ENCODE peak calls at places on chromosomes 2 and 18, in six cellular contexts. One of them, this sample, is unnamed.

GRCh38 chr18:74906189-74906588 is 302.8 kb downstream of the PTGR3 start:
- DNase-seq in posterior vena cava: no peak
- DNase-seq in NCI-H748 treated with DMSO at 0.1 percent for 48 hours: peak
- DNase-seq in HTR-8/SVneo: no peak
- DNase-seq in activated CD8-positive, alpha-beta memory T cell treated with anti-CD3 and anti-CD28 coated beads, Interleukin-2, amount 50 U/mL, for 4 hours: no peak
- DNase-seq in Caki2: no peak
- DNase-seq in this sample: no peak

GRCh38 chr18:79940814-79941472 is 10.5 kb downstream of the SLC66A2 start:
- DNase-seq in posterior vena cava: no peak
- DNase-seq in NCI-H748 treated with DMSO at 0.1 percent for 48 hours: no peak
- DNase-seq in HTR-8/SVneo: no peak
- DNase-seq in activated CD8-positive, alpha-beta memory T cell treated with anti-CD3 and anti-CD28 coated beads, Interleukin-2, amount 50 U/mL, for 4 hours: no peak
- DNase-seq in Caki2: no peak
- DNase-seq in this sample: no peak

GRCh38 chr18:49015886-49016647 is 65.3 kb upstream of the SMAD7 start:
- DNase-seq in posterior vena cava: no peak
- DNase-seq in NCI-H748 treated with DMSO at 0.1 percent for 48 hours: no peak
- DNase-seq in HTR-8/SVneo: no peak
- DNase-seq in activated CD8-positive, alpha-beta memory T cell treated with anti-CD3 and anti-CD28 coated beads, Interleukin-2, amount 50 U/mL, for 4 hours: no peak
- DNase-seq in Caki2: no peak
- DNase-seq in this sample: no peak

GRCh38 chr18:47545613-47546012 is 294.2 kb upstream of the SKOR2 start:
- DNase-seq in posterior vena cava: no peak
- DNase-seq in NCI-H748 treated with DMSO at 0.1 percent for 48 hours: no peak
- DNase-seq in HTR-8/SVneo: no peak
- DNase-seq in activated CD8-positive, alpha-beta memory T cell treated with anti-CD3 and anti-CD28 coated beads, Interleukin-2, amount 50 U/mL, for 4 hours: no peak
- DNase-seq in Caki2: no peak
- DNase-seq in this sample: no peak

GRCh38 chr2:199443589-199444130 is 14.1 kb downstream of the SATB2 start:
- DNase-seq in posterior vena cava: no peak
- DNase-seq in NCI-H748 treated with DMSO at 0.1 percent for 48 hours: no peak
- DNase-seq in HTR-8/SVneo: no peak
- DNase-seq in activated CD8-positive, alpha-beta memory T cell treated with anti-CD3 and anti-CD28 coated beads, Interleukin-2, amount 50 U/mL, for 4 hours: no peak
- DNase-seq in Caki2: no peak
- DNase-seq in this sample: no peak

GRCh38 chr2:144082327-144082726 is 437.6 kb downstream of the ZEB2 start:
- DNase-seq in posterior vena cava: no peak
- DNase-seq in NCI-H748 treated with DMSO at 0.1 percent for 48 hours: no peak
- DNase-seq in HTR-8/SVneo: no peak
- DNase-seq in activated CD8-positive, alpha-beta memory T cell treated with anti-CD3 and anti-CD28 coated beads, Interleukin-2, amount 50 U/mL, for 4 hours: no peak
- DNase-seq in Caki2: no peak
- DNase-seq in this sample: no peak

GRCh38 chr18:26792661-26793060 is 72.8 kb downstream of the AQP4 start:
- DNase-seq in posterior vena cava: no peak
- DNase-seq in NCI-H748 treated with DMSO at 0.1 percent for 48 hours: no peak
- DNase-seq in HTR-8/SVneo: no peak
- DNase-seq in activated CD8-positive, alpha-beta memory T cell treated with anti-CD3 and anti-CD28 coated beads, Interleukin-2, amount 50 U/mL, for 4 hours: no peak
- DNase-seq in Caki2: peak
- DNase-seq in this sample: peak

GRCh38 chr2:69169990-69170389 is 157.0 kb downstream of the ANTXR1 start:
- DNase-seq in posterior vena cava: no peak
- DNase-seq in NCI-H748 treated with DMSO at 0.1 percent for 48 hours: no peak
- DNase-seq in HTR-8/SVneo: no peak
- DNase-seq in activated CD8-positive, alpha-beta memory T cell treated with anti-CD3 and anti-CD28 coated beads, Interleukin-2, amount 50 U/mL, for 4 hours: no peak
- DNase-seq in Caki2: peak
- DNase-seq in this sample: peak

GRCh38 chr18:8752329-8752728 is 47.0 kb downstream of the MTCL1 start:
- DNase-seq in posterior vena cava: no peak
- DNase-seq in NCI-H748 treated with DMSO at 0.1 percent for 48 hours: no peak
- DNase-seq in HTR-8/SVneo: no peak
- DNase-seq in activated CD8-positive, alpha-beta memory T cell treated with anti-CD3 and anti-CD28 coated beads, Interleukin-2, amount 50 U/mL, for 4 hours: no peak
- DNase-seq in Caki2: no peak
- DNase-seq in this sample: no peak

GRCh38 chr2:57848723-57849122 is 197.9 kb upstream of the VRK2 start:
- DNase-seq in posterior vena cava: no peak
- DNase-seq in NCI-H748 treated with DMSO at 0.1 percent for 48 hours: no peak
- DNase-seq in HTR-8/SVneo: no peak
- DNase-seq in activated CD8-positive, alpha-beta memory T cell treated with anti-CD3 and anti-CD28 coated beads, Interleukin-2, amount 50 U/mL, for 4 hours: no peak
- DNase-seq in Caki2: no peak
- DNase-seq in this sample: no peak

GRCh38 chr18:76380791-76381405 is 114.1 kb downstream of the ZNF516 start:
- DNase-seq in posterior vena cava: no peak
- DNase-seq in NCI-H748 treated with DMSO at 0.1 percent for 48 hours: no peak
- DNase-seq in HTR-8/SVneo: no peak
- DNase-seq in activated CD8-positive, alpha-beta memory T cell treated with anti-CD3 and anti-CD28 coated beads, Interleukin-2, amount 50 U/mL, for 4 hours: no peak
- DNase-seq in Caki2: no peak
- DNase-seq in this sample: no peak

GRCh38 chr2:170848587-170848986 is 31.9 kb downstream of the GAD1 start:
- DNase-seq in posterior vena cava: no peak
- DNase-seq in NCI-H748 treated with DMSO at 0.1 percent for 48 hours: no peak
- DNase-seq in HTR-8/SVneo: peak
- DNase-seq in activated CD8-positive, alpha-beta memory T cell treated with anti-CD3 and anti-CD28 coated beads, Interleukin-2, amount 50 U/mL, for 4 hours: no peak
- DNase-seq in Caki2: no peak
- DNase-seq in this sample: peak

GRCh38 chr2:207502799-207503198 is 27.0 kb upstream of the CREB1 start:
- DNase-seq in posterior vena cava: no peak
- DNase-seq in NCI-H748 treated with DMSO at 0.1 percent for 48 hours: no peak
- DNase-seq in HTR-8/SVneo: no peak
- DNase-seq in activated CD8-positive, alpha-beta memory T cell treated with anti-CD3 and anti-CD28 coated beads, Interleukin-2, amount 50 U/mL, for 4 hours: no peak
- DNase-seq in Caki2: no peak
- DNase-seq in this sample: no peak

GRCh38 chr18:29661924-29662323 is 1380.6 kb downstream of the DSC3 start:
- DNase-seq in posterior vena cava: no peak
- DNase-seq in NCI-H748 treated with DMSO at 0.1 percent for 48 hours: no peak
- DNase-seq in HTR-8/SVneo: no peak
- DNase-seq in activated CD8-positive, alpha-beta memory T cell treated with anti-CD3 and anti-CD28 coated beads, Interleukin-2, amount 50 U/mL, for 4 hours: no peak
- DNase-seq in Caki2: no peak
- DNase-seq in this sample: no peak

GRCh38 chr18:24014062-24014985 is at the start of gene TTC39C:
- DNase-seq in posterior vena cava: peak
- DNase-seq in NCI-H748 treated with DMSO at 0.1 percent for 48 hours: peak
- DNase-seq in HTR-8/SVneo: peak
- DNase-seq in activated CD8-positive, alpha-beta memory T cell treated with anti-CD3 and anti-CD28 coated beads, Interleukin-2, amount 50 U/mL, for 4 hours: peak
- DNase-seq in Caki2: peak
- DNase-seq in this sample: no peak

GRCh38 chr2:150528861-150529801 is 41.7 kb upstream of the RND3 start:
- DNase-seq in posterior vena cava: no peak
- DNase-seq in NCI-H748 treated with DMSO at 0.1 percent for 48 hours: no peak
- DNase-seq in HTR-8/SVneo: peak
- DNase-seq in activated CD8-positive, alpha-beta memory T cell treated with anti-CD3 and anti-CD28 coated beads, Interleukin-2, amount 50 U/mL, for 4 hours: no peak
- DNase-seq in Caki2: no peak
- DNase-seq in this sample: peak

GRCh38 chr2:150767924-150768801 is 280.7 kb upstream of the RND3 start:
- DNase-seq in posterior vena cava: no peak
- DNase-seq in NCI-H748 treated with DMSO at 0.1 percent for 48 hours: no peak
- DNase-seq in HTR-8/SVneo: no peak
- DNase-seq in activated CD8-positive, alpha-beta memory T cell treated with anti-CD3 and anti-CD28 coated beads, Interleukin-2, amount 50 U/mL, for 4 hours: no peak
- DNase-seq in Caki2: peak
- DNase-seq in this sample: peak

GRCh38 chr18:53943463-53943862 is 281.0 kb downstream of the MBD2 start:
- DNase-seq in posterior vena cava: no peak
- DNase-seq in NCI-H748 treated with DMSO at 0.1 percent for 48 hours: no peak
- DNase-seq in HTR-8/SVneo: no peak
- DNase-seq in activated CD8-positive, alpha-beta memory T cell treated with anti-CD3 and anti-CD28 coated beads, Interleukin-2, amount 50 U/mL, for 4 hours: no peak
- DNase-seq in Caki2: no peak
- DNase-seq in this sample: no peak

GRCh38 chr2:112062894-112063293 is 7.8 kb downstream of the TMEM87B start:
- DNase-seq in posterior vena cava: no peak
- DNase-seq in NCI-H748 treated with DMSO at 0.1 percent for 48 hours: no peak
- DNase-seq in HTR-8/SVneo: no peak
- DNase-seq in activated CD8-positive, alpha-beta memory T cell treated with anti-CD3 and anti-CD28 coated beads, Interleukin-2, amount 50 U/mL, for 4 hours: no peak
- DNase-seq in Caki2: no peak
- DNase-seq in this sample: no peak

GRCh38 chr2:37350034-37350433 is 5.6 kb downstream of the QPCT start:
- DNase-seq in posterior vena cava: no peak
- DNase-seq in NCI-H748 treated with DMSO at 0.1 percent for 48 hours: peak
- DNase-seq in HTR-8/SVneo: no peak
- DNase-seq in activated CD8-positive, alpha-beta memory T cell treated with anti-CD3 and anti-CD28 coated beads, Interleukin-2, amount 50 U/mL, for 4 hours: no peak
- DNase-seq in Caki2: peak
- DNase-seq in this sample: peak

GRCh38 chr2:238139141-238139840 is 823 bp downstream of the KLHL30 start:
- DNase-seq in posterior vena cava: no peak
- DNase-seq in NCI-H748 treated with DMSO at 0.1 percent for 48 hours: no peak
- DNase-seq in HTR-8/SVneo: no peak
- DNase-seq in activated CD8-positive, alpha-beta memory T cell treated with anti-CD3 and anti-CD28 coated beads, Interleukin-2, amount 50 U/mL, for 4 hours: no peak
- DNase-seq in Caki2: no peak
- DNase-seq in this sample: no peak

This sample was measured in kidney epithelial cell.